ENCODE peak calls at places on chromosomes 4 and X, in four cellular contexts. E is suprapubic skin, F is SK-N-SH, R is breast epithelium. J is an unnamed sample.

GRCh38 chrX:45157647-45158046 is 43.0 kb downstream of the DIPK2B start:
- DNase-seq in F (no peak), E (no peak), R (no peak), J (no peak)

GRCh38 chr4:158346576-158346975 is 136.3 kb downstream of the TMEM144 start:
- DNase-seq in R (no peak), E (no peak), F (no peak), J (no peak)

GRCh38 chr4:165588534-165589310 is 209.9 kb downstream of the CPE start:
- DNase-seq in E (no peak), R (no peak), F (no peak), J (no peak)

GRCh38 chr4:102687373-102687981 is 73.3 kb downstream of the MANBA start:
- DNase-seq in R (no peak), E (no peak), F (no peak), J (no peak)

GRCh38 chr4:82745173-82745842 is 53.3 kb downstream of the SCD5 start:
- DNase-seq in E (no peak), F (no peak), R (peak; percentile 23), J (no peak)

GRCh38 chr4:61517144-61517543 is 317.0 kb downstream of the ADGRL3 start:
- DNase-seq in R (no peak), E (no peak), F (no peak), J (peak; percentile 33)

GRCh38 chrX:148517191-148517590 is 16.8 kb downstream of the AFF2 start:
- DNase-seq in E (no peak), F (no peak), R (no peak), J (no peak)

GRCh38 chrX:132216806-132217202 is 2.4 kb downstream of the RAP2C start:
- DNase-seq in R (no peak), E (no peak), F (no peak), J (no peak)

GRCh38 chr4:82784615-82785247 is 13.9 kb downstream of the SCD5 start:
- DNase-seq in E (no peak), F (peak; percentile 72), R (no peak), J (no peak)

GRCh38 chr4:129899849-129900248 is 803.9 kb downstream of the C4orf33 start:
- DNase-seq in F (no peak), E (no peak), R (no peak), J (no peak)

GRCh38 chrX:116009871-116010710 is 160.5 kb upstream of the AGTR2 start:
- DNase-seq in E (no peak), R (peak; percentile 27), F (peak; percentile 9), J (peak; percentile 14)

GRCh38 chr4:26197018-26197779 is 123.6 kb upstream of the RBPJ start:
- DNase-seq in R (peak; percentile 56), E (no peak), F (no peak), J (peak; percentile 31)

GRCh38 chr4:56240554-56241190 is 146.6 kb downstream of the AASDH start:
- DNase-seq in E (no peak), F (peak; percentile 68), R (no peak), J (no peak)

GRCh38 chr4:182928061-182928460 is 10.9 kb upstream of the DCTD start:
- DNase-seq in F (no peak), R (no peak), E (no peak), J (no peak)

GRCh38 chr4:4554234-4554633 is 12.4 kb upstream of the STX18 start:
- DNase-seq in E (no peak), F (no peak), R (no peak), J (no peak)

GRCh38 chr4:138981930-138982390 is 33.6 kb upstream of the NOCT start:
- DNase-seq in E (no peak), R (no peak), F (no peak), J (peak; percentile 13)

GRCh38 chr4:92359481-92359880 is 55.7 kb downstream of the GRID2 start:
- DNase-seq in R (no peak), F (no peak), E (no peak), J (no peak)

GRCh38 chr4:121072080-121072835 is at the start of gene NDNF:
- DNase-seq in F (peak; percentile 79), E (peak; percentile 60), R (no peak), J (peak; percentile 69)

GRCh38 chr4:8540586-8540985 is 39.6 kb upstream of the GPR78 start:
- DNase-seq in E (peak; percentile 28), F (no peak), R (no peak), J (no peak)

GRCh38 chrX:830532-830931 is 199.9 kb downstream of the SHOX start:
- DNase-seq in E (no peak), R (no peak), F (no peak), J (no peak)
- TF ChIP-seq CTCF in E (no peak), R (no peak), F (no peak), J (no peak)

DNA sequence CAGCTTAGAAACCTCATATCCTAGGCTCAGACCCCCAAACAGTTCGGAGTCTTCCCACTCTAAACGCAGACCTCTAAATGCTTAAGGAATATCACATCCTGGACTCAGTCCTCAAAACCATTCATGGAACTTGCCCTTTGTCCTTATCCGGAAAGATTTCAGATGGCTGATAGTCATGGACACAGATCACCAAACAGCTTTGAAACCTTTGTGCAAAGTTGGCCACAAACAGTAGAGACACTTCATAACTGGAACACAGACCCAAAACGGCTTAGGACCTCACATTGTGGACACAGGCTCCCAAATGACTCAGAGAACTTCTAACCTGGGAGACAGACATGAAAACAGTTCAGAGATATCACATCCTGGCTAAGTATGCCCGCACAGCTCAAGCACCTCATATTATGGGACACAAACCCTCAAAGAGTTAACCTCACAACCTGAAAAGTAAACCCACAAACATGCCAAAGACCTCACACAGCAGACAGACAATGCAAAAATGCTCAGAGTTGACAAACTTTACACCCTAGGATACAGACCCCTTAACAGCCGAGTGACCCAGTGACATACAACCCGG is 15.5 kb downstream of the SUV39H1 start:
- DNase-seq in F (no peak), E (no peak), R (no peak), J (no peak)
- H3K27ac ChIP-seq in F (no peak overlapping the region), E (no peak overlapping the region), R (peak overlapping the region; percentile 2), J (no peak overlapping the region)

GRCh38 chrX:48908600-48908999 is 2.8 kb downstream of the SLC35A2 start:
- DNase-seq in F (no peak), E (no peak), R (no peak), J (no peak)

GRCh38 chrX:48910926-48911406 is 480 bp downstream of the SLC35A2 start:
- DNase-seq in R (no peak), F (no peak), E (no peak), J (no peak)

GRCh38 chrX:48911407-48912182 is at the start of gene SLC35A2:
- DNase-seq in F (peak; percentile 91), R (peak; percentile 81), E (peak; percentile 89), J (peak; percentile 89)

GRCh38 chrX:48913605-48914366 is 2.3 kb upstream of the SLC35A2 start:
- DNase-seq in F (no peak), R (no peak), E (no peak), J (no peak)

GRCh38 chrX:48909703-48910102 is 1.7 kb downstream of the SLC35A2 start:
- DNase-seq in E (no peak), R (no peak), F (no peak), J (no peak)
- TF ChIP-seq POLR2AphosphoS5 in E (no peak), R (no peak), F (no peak), J (no peak)

DNA sequence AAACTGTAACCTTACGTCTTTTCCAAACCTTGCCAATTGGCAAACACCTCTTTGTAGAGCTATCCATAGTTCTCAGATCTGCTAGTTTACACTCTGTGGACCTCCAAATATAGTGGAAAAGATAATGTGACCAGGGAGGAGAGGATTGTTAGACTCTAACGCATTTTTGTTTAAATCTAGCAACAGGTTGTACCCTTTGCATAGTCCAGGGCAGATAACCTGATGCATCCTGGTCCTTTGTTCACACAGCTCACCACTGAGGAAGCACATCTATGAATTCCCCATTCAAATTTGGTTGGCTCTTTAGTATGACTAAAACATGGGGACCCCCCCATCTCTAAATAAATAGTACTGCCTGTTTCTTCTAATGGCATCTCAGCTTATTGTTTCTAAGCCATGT is 55.9 kb downstream of the PAGE2 start:
- DNase-seq in E (no peak), R (no peak), F (no peak), J (no peak)
- TF ChIP-seq CTCF in E (no peak), R (no peak), F (no peak), J (no peak)

GRCh38 chrX:51976503-51976902 is 83.1 kb downstream of the MAGED1 start:
- DNase-seq in E (no peak), F (no peak), R (no peak), J (no peak)

GRCh38 chrX:51975811-51976210 is 82.4 kb downstream of the MAGED1 start:
- DNase-seq in E (no peak), R (no peak), F (no peak), J (no peak)

DNA sequence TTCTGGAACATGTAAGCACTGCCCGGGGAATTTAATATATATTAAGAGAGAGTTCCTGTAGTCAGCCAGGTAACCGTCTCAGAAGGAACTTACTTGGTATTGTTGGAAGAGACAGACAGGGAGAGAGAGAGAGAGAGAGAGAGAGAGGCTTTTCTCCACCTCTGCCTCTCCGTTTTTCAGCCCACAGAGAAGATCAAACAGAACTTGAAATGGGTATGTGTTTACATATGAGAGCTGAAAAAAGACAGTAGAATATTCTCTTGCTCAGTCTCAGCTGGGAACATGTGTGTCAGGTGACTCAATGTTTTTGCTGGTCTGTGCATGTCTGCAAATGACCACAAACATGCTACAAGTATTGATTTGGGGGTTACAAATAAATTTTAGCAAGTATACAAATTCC is 81.9 kb downstream of the MAGED1 start:
- DNase-seq in E (no peak), F (no peak), R (no peak), J (no peak)
- H3K27ac ChIP-seq in E (no peak overlapping the region), F (no peak overlapping the region), R (no peak overlapping the region), J (no peak overlapping the region)

GRCh38 chr4:113330200-113330599 is 280.7 kb downstream of the ANK2 start:
- DNase-seq in F (no peak), E (no peak), R (no peak), J (no peak)

GRCh38 chr4:113328514-113328913 is 279.1 kb downstream of the ANK2 start:
- DNase-seq in E (no peak), R (no peak), F (peak; percentile 28), J (no peak)

GRCh38 chr4:113331811-113332210 is 282.4 kb downstream of the ANK2 start:
- DNase-seq in E (no peak), R (no peak), F (no peak), J (no peak)

GRCh38 chr4:113325876-113326615 is 276.6 kb downstream of the ANK2 start:
- DNase-seq in R (no peak), F (no peak), E (no peak), J (no peak)

DNA sequence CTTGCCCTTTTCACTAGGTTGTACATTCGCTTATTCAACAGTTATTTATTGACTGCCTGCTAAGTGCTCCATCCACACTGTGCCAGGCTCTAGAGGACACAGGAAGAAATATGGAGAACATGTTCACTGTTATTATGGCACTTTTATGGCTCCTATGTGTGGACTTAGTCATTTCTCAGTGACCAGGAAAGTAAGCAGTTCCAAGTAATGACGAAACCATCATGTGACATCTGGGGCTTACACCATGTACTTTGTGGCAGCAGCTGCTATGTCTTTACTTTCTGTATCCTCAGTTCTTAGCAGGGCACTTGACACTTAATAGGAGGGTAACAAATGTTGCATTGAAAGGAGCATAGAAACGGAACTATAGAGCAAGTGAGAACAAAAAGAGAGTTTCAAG is 278.1 kb downstream of the ANK2 start:
- DNase-seq in E (no peak), F (no peak), R (no peak), J (no peak)
- TF ChIP-seq POLR2AphosphoS5 in E (no peak), F (no peak), R (no peak), J (peak; percentile 63)

GRCh38 chr4:153465145-153465544 is 1.0 kb upstream of the TMEM131L start:
- DNase-seq in R (no peak), E (no peak), F (no peak), J (no peak)

GRCh38 chr4:153465583-153465921 is 608 bp upstream of the TMEM131L start:
- DNase-seq in E (peak; percentile 71), R (peak; percentile 45), F (peak; percentile 75), J (peak; percentile 58)

GRCh38 chr4:153467154-153467896 is 1.2 kb downstream of the TMEM131L start:
- DNase-seq in R (peak; percentile 51), E (no peak), F (peak; percentile 54), J (peak; percentile 86)

GRCh38 chr4:153466637-153467153 is 535 bp downstream of the TMEM131L start:
- DNase-seq in F (peak; percentile 75), R (no peak), E (no peak), J (no peak)

GRCh38 chr4:153465922-153466636 is at the start of gene TMEM131L:
- DNase-seq in E (peak; percentile 74), F (peak; percentile 95), R (peak; percentile 45), J (peak; percentile 72)
- TF ChIP-seq CTCF in E (no peak), F (peak; percentile 8), R (no peak), J (no peak)